ENCODE peak calls at places on chromosomes 6 and 20, in six cellular contexts. One of them, this sample, is unnamed.

GRCh38 chr20:13364278-13365170 is 143.4 kb downstream of the ISM1 start:
- DNase-seq in AG08396: no peak
- DNase-seq in stimulated activated CD4-positive, alpha-beta T cell treated with anti-CD3 and anti-CD28 coated beads, Interleukin-1b, Interleukin-23, amount 100 ng/mL, for 4 hours: no peak
- DNase-seq in stimulated activated effector memory CD8-positive, alpha-beta T cell treated with anti-CD3 and anti-CD28 coated beads, Interleukin-12 subunit alpha, Interleukin-12 subunit beta, amount 100 ng/mL, for 72 hours: no peak
- DNase-seq in CD4-positive, alpha-beta T cell: no peak
- DNase-seq in NCI-H1417: no peak
- DNase-seq in this sample: no peak

GRCh38 chr20:53934421-53935352 is 135.7 kb downstream of the BCAS1 start:
- DNase-seq in stimulated activated effector memory CD8-positive, alpha-beta T cell treated with anti-CD3 and anti-CD28 coated beads, Interleukin-12 subunit alpha, Interleukin-12 subunit beta, amount 100 ng/mL, for 72 hours: no peak
- DNase-seq in NCI-H1417: no peak
- DNase-seq in CD4-positive, alpha-beta T cell: peak
- DNase-seq in AG08396: peak
- DNase-seq in stimulated activated CD4-positive, alpha-beta T cell treated with anti-CD3 and anti-CD28 coated beads, Interleukin-1b, Interleukin-23, amount 100 ng/mL, for 4 hours: no peak
- DNase-seq in this sample: peak

GRCh38 chr20:16821211-16822089 is 73.3 kb downstream of the OTOR start:
- DNase-seq in stimulated activated effector memory CD8-positive, alpha-beta T cell treated with anti-CD3 and anti-CD28 coated beads, Interleukin-12 subunit alpha, Interleukin-12 subunit beta, amount 100 ng/mL, for 72 hours: no peak
- DNase-seq in stimulated activated CD4-positive, alpha-beta T cell treated with anti-CD3 and anti-CD28 coated beads, Interleukin-1b, Interleukin-23, amount 100 ng/mL, for 4 hours: no peak
- DNase-seq in CD4-positive, alpha-beta T cell: no peak
- DNase-seq in AG08396: peak
- DNase-seq in NCI-H1417: peak
- DNase-seq in this sample: peak

GRCh38 chr6:107707346-107708270 is 116.5 kb downstream of the SCML4 start:
- DNase-seq in AG08396: no peak
- DNase-seq in CD4-positive, alpha-beta T cell: no peak
- DNase-seq in stimulated activated CD4-positive, alpha-beta T cell treated with anti-CD3 and anti-CD28 coated beads, Interleukin-1b, Interleukin-23, amount 100 ng/mL, for 4 hours: no peak
- DNase-seq in NCI-H1417: no peak
- DNase-seq in stimulated activated effector memory CD8-positive, alpha-beta T cell treated with anti-CD3 and anti-CD28 coated beads, Interleukin-12 subunit alpha, Interleukin-12 subunit beta, amount 100 ng/mL, for 72 hours: no peak
- DNase-seq in this sample: no peak

GRCh38 chr6:125872259-125872921 is 81.6 kb downstream of the NCOA7 start:
- DNase-seq in stimulated activated CD4-positive, alpha-beta T cell treated with anti-CD3 and anti-CD28 coated beads, Interleukin-1b, Interleukin-23, amount 100 ng/mL, for 4 hours: no peak
- DNase-seq in stimulated activated effector memory CD8-positive, alpha-beta T cell treated with anti-CD3 and anti-CD28 coated beads, Interleukin-12 subunit alpha, Interleukin-12 subunit beta, amount 100 ng/mL, for 72 hours: no peak
- DNase-seq in AG08396: no peak
- DNase-seq in CD4-positive, alpha-beta T cell: no peak
- DNase-seq in NCI-H1417: no peak
- DNase-seq in this sample: no peak

GRCh38 chr20:61868006-61868405 is 197.7 kb downstream of the TAF4 start:
- DNase-seq in CD4-positive, alpha-beta T cell: no peak
- DNase-seq in NCI-H1417: no peak
- DNase-seq in stimulated activated CD4-positive, alpha-beta T cell treated with anti-CD3 and anti-CD28 coated beads, Interleukin-1b, Interleukin-23, amount 100 ng/mL, for 4 hours: no peak
- DNase-seq in stimulated activated effector memory CD8-positive, alpha-beta T cell treated with anti-CD3 and anti-CD28 coated beads, Interleukin-12 subunit alpha, Interleukin-12 subunit beta, amount 100 ng/mL, for 72 hours: no peak
- DNase-seq in AG08396: no peak
- DNase-seq in this sample: no peak

GRCh38 chr6:53771780-53772624 is 22.8 kb upstream of the LRRC1 start:
- DNase-seq in AG08396: peak
- DNase-seq in stimulated activated CD4-positive, alpha-beta T cell treated with anti-CD3 and anti-CD28 coated beads, Interleukin-1b, Interleukin-23, amount 100 ng/mL, for 4 hours: no peak
- DNase-seq in NCI-H1417: no peak
- DNase-seq in stimulated activated effector memory CD8-positive, alpha-beta T cell treated with anti-CD3 and anti-CD28 coated beads, Interleukin-12 subunit alpha, Interleukin-12 subunit beta, amount 100 ng/mL, for 72 hours: no peak
- DNase-seq in CD4-positive, alpha-beta T cell: no peak
- DNase-seq in this sample: peak

GRCh38 chr20:4793183-4793582 is 71.5 kb downstream of the PRND start:
- DNase-seq in NCI-H1417: no peak
- DNase-seq in AG08396: no peak
- DNase-seq in CD4-positive, alpha-beta T cell: no peak
- DNase-seq in stimulated activated CD4-positive, alpha-beta T cell treated with anti-CD3 and anti-CD28 coated beads, Interleukin-1b, Interleukin-23, amount 100 ng/mL, for 4 hours: no peak
- DNase-seq in stimulated activated effector memory CD8-positive, alpha-beta T cell treated with anti-CD3 and anti-CD28 coated beads, Interleukin-12 subunit alpha, Interleukin-12 subunit beta, amount 100 ng/mL, for 72 hours: no peak
- DNase-seq in this sample: no peak

GRCh38 chr20:38196592-38196991 is 31.5 kb upstream of the TGM2 start:
- DNase-seq in NCI-H1417: no peak
- DNase-seq in stimulated activated effector memory CD8-positive, alpha-beta T cell treated with anti-CD3 and anti-CD28 coated beads, Interleukin-12 subunit alpha, Interleukin-12 subunit beta, amount 100 ng/mL, for 72 hours: no peak
- DNase-seq in AG08396: no peak
- DNase-seq in CD4-positive, alpha-beta T cell: no peak
- DNase-seq in stimulated activated CD4-positive, alpha-beta T cell treated with anti-CD3 and anti-CD28 coated beads, Interleukin-1b, Interleukin-23, amount 100 ng/mL, for 4 hours: no peak
- DNase-seq in this sample: no peak

GRCh38 chr6:129073651-129074419 is 190.9 kb downstream of the LAMA2 start:
- DNase-seq in NCI-H1417: no peak
- DNase-seq in AG08396: peak
- DNase-seq in stimulated activated effector memory CD8-positive, alpha-beta T cell treated with anti-CD3 and anti-CD28 coated beads, Interleukin-12 subunit alpha, Interleukin-12 subunit beta, amount 100 ng/mL, for 72 hours: no peak
- DNase-seq in CD4-positive, alpha-beta T cell: no peak
- DNase-seq in stimulated activated CD4-positive, alpha-beta T cell treated with anti-CD3 and anti-CD28 coated beads, Interleukin-1b, Interleukin-23, amount 100 ng/mL, for 4 hours: no peak
- DNase-seq in this sample: peak

GRCh38 chr6:26175428-26176181 is 88.4 kb downstream of the HFE start:
- DNase-seq in stimulated activated CD4-positive, alpha-beta T cell treated with anti-CD3 and anti-CD28 coated beads, Interleukin-1b, Interleukin-23, amount 100 ng/mL, for 4 hours: no peak
- DNase-seq in AG08396: peak
- DNase-seq in CD4-positive, alpha-beta T cell: no peak
- DNase-seq in NCI-H1417: peak
- DNase-seq in stimulated activated effector memory CD8-positive, alpha-beta T cell treated with anti-CD3 and anti-CD28 coated beads, Interleukin-12 subunit alpha, Interleukin-12 subunit beta, amount 100 ng/mL, for 72 hours: no peak
- DNase-seq in this sample: peak

GRCh38 chr6:133017581-133017980 is 203.2 kb downstream of the RPS12 start:
- DNase-seq in stimulated activated CD4-positive, alpha-beta T cell treated with anti-CD3 and anti-CD28 coated beads, Interleukin-1b, Interleukin-23, amount 100 ng/mL, for 4 hours: no peak
- DNase-seq in stimulated activated effector memory CD8-positive, alpha-beta T cell treated with anti-CD3 and anti-CD28 coated beads, Interleukin-12 subunit alpha, Interleukin-12 subunit beta, amount 100 ng/mL, for 72 hours: no peak
- DNase-seq in AG08396: no peak
- DNase-seq in CD4-positive, alpha-beta T cell: no peak
- DNase-seq in NCI-H1417: no peak
- DNase-seq in this sample: no peak

GRCh38 chr6:16582437-16583150 is 178.7 kb downstream of the ATXN1 start:
- DNase-seq in stimulated activated effector memory CD8-positive, alpha-beta T cell treated with anti-CD3 and anti-CD28 coated beads, Interleukin-12 subunit alpha, Interleukin-12 subunit beta, amount 100 ng/mL, for 72 hours: no peak
- DNase-seq in AG08396: no peak
- DNase-seq in stimulated activated CD4-positive, alpha-beta T cell treated with anti-CD3 and anti-CD28 coated beads, Interleukin-1b, Interleukin-23, amount 100 ng/mL, for 4 hours: no peak
- DNase-seq in CD4-positive, alpha-beta T cell: no peak
- DNase-seq in NCI-H1417: no peak
- DNase-seq in this sample: no peak

GRCh38 chr6:118735320-118735719 is 83.9 kb upstream of the CEP85L start:
- DNase-seq in CD4-positive, alpha-beta T cell: no peak
- DNase-seq in AG08396: no peak
- DNase-seq in stimulated activated effector memory CD8-positive, alpha-beta T cell treated with anti-CD3 and anti-CD28 coated beads, Interleukin-12 subunit alpha, Interleukin-12 subunit beta, amount 100 ng/mL, for 72 hours: no peak
- DNase-seq in stimulated activated CD4-positive, alpha-beta T cell treated with anti-CD3 and anti-CD28 coated beads, Interleukin-1b, Interleukin-23, amount 100 ng/mL, for 4 hours: no peak
- DNase-seq in NCI-H1417: no peak
- DNase-seq in this sample: no peak

GRCh38 chr6:167793421-167793820 is 33.3 kb upstream of the AFDN start:
- DNase-seq in stimulated activated CD4-positive, alpha-beta T cell treated with anti-CD3 and anti-CD28 coated beads, Interleukin-1b, Interleukin-23, amount 100 ng/mL, for 4 hours: no peak
- DNase-seq in AG08396: no peak
- DNase-seq in CD4-positive, alpha-beta T cell: no peak
- DNase-seq in stimulated activated effector memory CD8-positive, alpha-beta T cell treated with anti-CD3 and anti-CD28 coated beads, Interleukin-12 subunit alpha, Interleukin-12 subunit beta, amount 100 ng/mL, for 72 hours: no peak
- DNase-seq in NCI-H1417: peak
- DNase-seq in this sample: no peak

GRCh38 chr6:21828689-21829088 is 235.1 kb downstream of the SOX4 start:
- DNase-seq in stimulated activated effector memory CD8-positive, alpha-beta T cell treated with anti-CD3 and anti-CD28 coated beads, Interleukin-12 subunit alpha, Interleukin-12 subunit beta, amount 100 ng/mL, for 72 hours: no peak
- DNase-seq in NCI-H1417: no peak
- DNase-seq in stimulated activated CD4-positive, alpha-beta T cell treated with anti-CD3 and anti-CD28 coated beads, Interleukin-1b, Interleukin-23, amount 100 ng/mL, for 4 hours: no peak
- DNase-seq in AG08396: no peak
- DNase-seq in CD4-positive, alpha-beta T cell: no peak
- DNase-seq in this sample: no peak

GRCh38 chr6:10400330-10400729 is 14.5 kb downstream of the TFAP2A start:
- DNase-seq in CD4-positive, alpha-beta T cell: no peak
- DNase-seq in stimulated activated CD4-positive, alpha-beta T cell treated with anti-CD3 and anti-CD28 coated beads, Interleukin-1b, Interleukin-23, amount 100 ng/mL, for 4 hours: no peak
- DNase-seq in AG08396: no peak
- DNase-seq in stimulated activated effector memory CD8-positive, alpha-beta T cell treated with anti-CD3 and anti-CD28 coated beads, Interleukin-12 subunit alpha, Interleukin-12 subunit beta, amount 100 ng/mL, for 72 hours: no peak
- DNase-seq in NCI-H1417: no peak
- DNase-seq in this sample: no peak

GRCh38 chr20:38343798-38344701 is 2.2 kb upstream of the LBP start:
- DNase-seq in stimulated activated CD4-positive, alpha-beta T cell treated with anti-CD3 and anti-CD28 coated beads, Interleukin-1b, Interleukin-23, amount 100 ng/mL, for 4 hours: no peak
- DNase-seq in NCI-H1417: no peak
- DNase-seq in AG08396: no peak
- DNase-seq in stimulated activated effector memory CD8-positive, alpha-beta T cell treated with anti-CD3 and anti-CD28 coated beads, Interleukin-12 subunit alpha, Interleukin-12 subunit beta, amount 100 ng/mL, for 72 hours: no peak
- DNase-seq in CD4-positive, alpha-beta T cell: no peak
- DNase-seq in this sample: no peak

GRCh38 chr6:145842693-145843546 is 28.3 kb upstream of the FBXO30 start:
- DNase-seq in AG08396: no peak
- DNase-seq in NCI-H1417: no peak
- DNase-seq in stimulated activated effector memory CD8-positive, alpha-beta T cell treated with anti-CD3 and anti-CD28 coated beads, Interleukin-12 subunit alpha, Interleukin-12 subunit beta, amount 100 ng/mL, for 72 hours: no peak
- DNase-seq in CD4-positive, alpha-beta T cell: no peak
- DNase-seq in stimulated activated CD4-positive, alpha-beta T cell treated with anti-CD3 and anti-CD28 coated beads, Interleukin-1b, Interleukin-23, amount 100 ng/mL, for 4 hours: no peak
- DNase-seq in this sample: no peak

GRCh38 chr6:10411131-10411914 is 3.6 kb downstream of the TFAP2A start:
- DNase-seq in CD4-positive, alpha-beta T cell: no peak
- DNase-seq in AG08396: no peak
- DNase-seq in NCI-H1417: peak
- DNase-seq in stimulated activated effector memory CD8-positive, alpha-beta T cell treated with anti-CD3 and anti-CD28 coated beads, Interleukin-12 subunit alpha, Interleukin-12 subunit beta, amount 100 ng/mL, for 72 hours: no peak
- DNase-seq in stimulated activated CD4-positive, alpha-beta T cell treated with anti-CD3 and anti-CD28 coated beads, Interleukin-1b, Interleukin-23, amount 100 ng/mL, for 4 hours: no peak
- DNase-seq in this sample: no peak

GRCh38 chr6:47734826-47735481 is 36.6 kb downstream of the ADGRF4 start:
- DNase-seq in CD4-positive, alpha-beta T cell: no peak
- DNase-seq in NCI-H1417: no peak
- DNase-seq in AG08396: no peak
- DNase-seq in stimulated activated CD4-positive, alpha-beta T cell treated with anti-CD3 and anti-CD28 coated beads, Interleukin-1b, Interleukin-23, amount 100 ng/mL, for 4 hours: no peak
- DNase-seq in stimulated activated effector memory CD8-positive, alpha-beta T cell treated with anti-CD3 and anti-CD28 coated beads, Interleukin-12 subunit alpha, Interleukin-12 subunit beta, amount 100 ng/mL, for 72 hours: no peak
- DNase-seq in this sample: no peak

GRCh38 chr6:166626177-166627038 is 643 bp downstream of the RPS6KA2 start:
- DNase-seq in stimulated activated CD4-positive, alpha-beta T cell treated with anti-CD3 and anti-CD28 coated beads, Interleukin-1b, Interleukin-23, amount 100 ng/mL, for 4 hours: peak
- DNase-seq in CD4-positive, alpha-beta T cell: peak
- DNase-seq in AG08396: no peak
- DNase-seq in stimulated activated effector memory CD8-positive, alpha-beta T cell treated with anti-CD3 and anti-CD28 coated beads, Interleukin-12 subunit alpha, Interleukin-12 subunit beta, amount 100 ng/mL, for 72 hours: no peak
- DNase-seq in NCI-H1417: peak
- DNase-seq in this sample: peak

GRCh38 chr6:160348209-160348551 is at the start of gene SLC22A3:
- DNase-seq in NCI-H1417: no peak
- DNase-seq in stimulated activated effector memory CD8-positive, alpha-beta T cell treated with anti-CD3 and anti-CD28 coated beads, Interleukin-12 subunit alpha, Interleukin-12 subunit beta, amount 100 ng/mL, for 72 hours: no peak
- DNase-seq in AG08396: no peak
- DNase-seq in CD4-positive, alpha-beta T cell: no peak
- DNase-seq in stimulated activated CD4-positive, alpha-beta T cell treated with anti-CD3 and anti-CD28 coated beads, Interleukin-1b, Interleukin-23, amount 100 ng/mL, for 4 hours: no peak
- DNase-seq in this sample: no peak

GRCh38 chr20:5073154-5074049 is 46.4 kb downstream of the PCNA start:
- DNase-seq in CD4-positive, alpha-beta T cell: no peak
- DNase-seq in stimulated activated effector memory CD8-positive, alpha-beta T cell treated with anti-CD3 and anti-CD28 coated beads, Interleukin-12 subunit alpha, Interleukin-12 subunit beta, amount 100 ng/mL, for 72 hours: no peak
- DNase-seq in stimulated activated CD4-positive, alpha-beta T cell treated with anti-CD3 and anti-CD28 coated beads, Interleukin-1b, Interleukin-23, amount 100 ng/mL, for 4 hours: no peak
- DNase-seq in AG08396: peak
- DNase-seq in NCI-H1417: no peak
- DNase-seq in this sample: peak

GRCh38 chr6:47168176-47168575 is 126.0 kb upstream of the ADGRF1 start:
- DNase-seq in CD4-positive, alpha-beta T cell: no peak
- DNase-seq in stimulated activated CD4-positive, alpha-beta T cell treated with anti-CD3 and anti-CD28 coated beads, Interleukin-1b, Interleukin-23, amount 100 ng/mL, for 4 hours: no peak
- DNase-seq in AG08396: peak
- DNase-seq in stimulated activated effector memory CD8-positive, alpha-beta T cell treated with anti-CD3 and anti-CD28 coated beads, Interleukin-12 subunit alpha, Interleukin-12 subunit beta, amount 100 ng/mL, for 72 hours: no peak
- DNase-seq in NCI-H1417: peak
- DNase-seq in this sample: peak

GRCh38 chr6:33981421-33981820 is 164.5 kb downstream of the GRM4 start:
- DNase-seq in CD4-positive, alpha-beta T cell: no peak
- DNase-seq in stimulated activated CD4-positive, alpha-beta T cell treated with anti-CD3 and anti-CD28 coated beads, Interleukin-1b, Interleukin-23, amount 100 ng/mL, for 4 hours: no peak
- DNase-seq in AG08396: no peak
- DNase-seq in NCI-H1417: no peak
- DNase-seq in stimulated activated effector memory CD8-positive, alpha-beta T cell treated with anti-CD3 and anti-CD28 coated beads, Interleukin-12 subunit alpha, Interleukin-12 subunit beta, amount 100 ng/mL, for 72 hours: no peak
- DNase-seq in this sample: no peak

GRCh38 chr6:52557389-52558265 is 19.2 kb downstream of the TRAM2 start:
- DNase-seq in CD4-positive, alpha-beta T cell: no peak
- DNase-seq in AG08396: no peak
- DNase-seq in stimulated activated CD4-positive, alpha-beta T cell treated with anti-CD3 and anti-CD28 coated beads, Interleukin-1b, Interleukin-23, amount 100 ng/mL, for 4 hours: no peak
- DNase-seq in NCI-H1417: no peak
- DNase-seq in stimulated activated effector memory CD8-positive, alpha-beta T cell treated with anti-CD3 and anti-CD28 coated beads, Interleukin-12 subunit alpha, Interleukin-12 subunit beta, amount 100 ng/mL, for 72 hours: no peak
- DNase-seq in this sample: no peak

GRCh38 chr20:44234566-44235317 is 12.4 kb upstream of the GDAP1L1 start:
- DNase-seq in stimulated activated CD4-positive, alpha-beta T cell treated with anti-CD3 and anti-CD28 coated beads, Interleukin-1b, Interleukin-23, amount 100 ng/mL, for 4 hours: no peak
- DNase-seq in stimulated activated effector memory CD8-positive, alpha-beta T cell treated with anti-CD3 and anti-CD28 coated beads, Interleukin-12 subunit alpha, Interleukin-12 subunit beta, amount 100 ng/mL, for 72 hours: no peak
- DNase-seq in AG08396: no peak
- DNase-seq in NCI-H1417: no peak
- DNase-seq in CD4-positive, alpha-beta T cell: no peak
- DNase-seq in this sample: no peak

GRCh38 chr6:15343490-15344185 is 97.8 kb downstream of the JARID2 start:
- DNase-seq in NCI-H1417: no peak
- DNase-seq in stimulated activated effector memory CD8-positive, alpha-beta T cell treated with anti-CD3 and anti-CD28 coated beads, Interleukin-12 subunit alpha, Interleukin-12 subunit beta, amount 100 ng/mL, for 72 hours: no peak
- DNase-seq in stimulated activated CD4-positive, alpha-beta T cell treated with anti-CD3 and anti-CD28 coated beads, Interleukin-1b, Interleukin-23, amount 100 ng/mL, for 4 hours: no peak
- DNase-seq in AG08396: no peak
- DNase-seq in CD4-positive, alpha-beta T cell: no peak
- DNase-seq in this sample: no peak

This sample was measured in GM03348.